ENCODE peak calls at places on chromosomes 12 and 14, in six cellular contexts. L is body of pancreas, S is AG04450, Y is choroid plexus epithelial cell, T is PC-3, E is lower leg skin. K is an unnamed sample.

GRCh38 chr12:126601184-126602170 is 1536.2 kb downstream of the AACS start:
- DNase-seq in E (no peak), Y (no peak), S (no peak), T (no peak), L (peak; percentile 56), K (no peak)

GRCh38 chr12:6362383-6362782 is 13.0 kb downstream of the SCNN1A start:
- DNase-seq in L (no peak), S (no peak), T (peak; percentile 19), Y (no peak), E (no peak), K (no peak)

GRCh38 chr12:104535383-104535782 is 78.6 kb downstream of the CHST11 start:
- DNase-seq in E (no peak), L (no peak), T (no peak), Y (peak; percentile 55), S (peak; percentile 16), K (no peak)

GRCh38 chr12:105910030-105910429 is 228.7 kb downstream of the NUAK1 start:
- DNase-seq in T (no peak), S (no peak), Y (no peak), E (no peak), L (no peak), K (peak; percentile 64)

GRCh38 chr12:77746108-77746507 is 84.6 kb upstream of the NAV3 start:
- DNase-seq in S (peak; percentile 29), L (no peak), E (no peak), T (no peak), Y (peak; percentile 74), K (peak; percentile 24)

GRCh38 chr12:127293507-127294310 is 973.3 kb upstream of the TMEM132C start:
- DNase-seq in E (peak; percentile 87), T (peak; percentile 93), Y (peak; percentile 75), L (peak; percentile 22), S (no peak), K (peak; percentile 81)

GRCh38 chr14:34766060-34766459 is 51.7 kb upstream of the CFL2 start:
- DNase-seq in S (no peak), T (peak; percentile 47), Y (peak; percentile 25), E (no peak), L (no peak), K (no peak)

GRCh38 chr14:90193925-90194324 is 62.4 kb upstream of the PSMC1 start:
- DNase-seq in S (no peak), T (no peak), E (no peak), Y (peak; percentile 2), L (no peak), K (no peak)

GRCh38 chr12:57224973-57225679 is 4.4 kb upstream of the SHMT2 start:
- DNase-seq in E (no peak), Y (no peak), T (no peak), S (no peak), L (peak; percentile 48), K (peak; percentile 40)

GRCh38 chr12:49131973-49132461 is 822 bp upstream of the TUBA1B start:
- DNase-seq in E (no peak), S (no peak), Y (peak; percentile 56), L (no peak), T (peak; percentile 49), K (peak; percentile 28)

GRCh38 chr12:56593909-56594621 is 36.1 kb downstream of the BAZ2A start:
- DNase-seq in L (peak; percentile 43), Y (peak; percentile 88), T (peak; percentile 78), S (peak; percentile 55), E (no peak), K (peak; percentile 61)

GRCh38 chr12:59056931-59057330 is 136.6 kb upstream of the LRIG3 start:
- DNase-seq in E (no peak), T (no peak), Y (peak; percentile 36), S (no peak), L (no peak), K (peak; percentile 53)

GRCh38 chr14:99261916-99262787 is 9.8 kb downstream of the BCL11B start:
- DNase-seq in S (no peak), L (no peak), Y (no peak), T (no peak), E (no peak), K (peak; percentile 57)

GRCh38 chr12:54991161-54991991 is 6.8 kb upstream of the TESPA1 start:
- DNase-seq in Y (peak; percentile 7), L (no peak), S (no peak), E (no peak), T (no peak), K (no peak)

GRCh38 chr14:32077081-32078029 is at the start of gene ARHGAP5:
- DNase-seq in E (peak; percentile 90), S (no peak), L (peak; percentile 53), Y (peak; percentile 47), T (no peak), K (no peak)

GRCh38 chr14:99545574-99545973 is 58.4 kb downstream of the CCDC85C start:
- DNase-seq in L (no peak), T (no peak), S (no peak), E (no peak), Y (no peak), K (no peak)

GRCh38 chr12:107545737-107546363 is 139.7 kb upstream of the PWP1 start:
- DNase-seq in L (no peak), S (peak; percentile 20), Y (peak; percentile 43), E (no peak), T (no peak), K (no peak)

GRCh38 chr12:88644946-88645702 is 64.9 kb upstream of the KITLG start:
- DNase-seq in L (no peak), S (no peak), E (no peak), Y (no peak), T (no peak), K (peak; percentile 7)

GRCh38 chr14:58662759-58663158 is 25.0 kb downstream of the DACT1 start:
- DNase-seq in E (no peak), S (no peak), L (no peak), Y (no peak), T (no peak), K (no peak)

GRCh38 chr12:18752280-18752920 is 14.5 kb downstream of the CAPZA3 start:
- DNase-seq in Y (peak; percentile 88), L (no peak), T (peak; percentile 43), S (peak; percentile 64), E (no peak), K (peak; percentile 11)

GRCh38 chr12:18754118-18754707 is 16.3 kb downstream of the CAPZA3 start:
- DNase-seq in Y (no peak), S (no peak), E (no peak), L (no peak), T (no peak), K (no peak)

GRCh38 chr12:18752947-18753346 is 15.0 kb downstream of the CAPZA3 start:
- DNase-seq in E (no peak), Y (no peak), S (no peak), T (no peak), L (no peak), K (no peak)

GRCh38 chr12:18751866-18752265 is 13.9 kb downstream of the CAPZA3 start:
- DNase-seq in L (no peak), E (no peak), Y (no peak), T (no peak), S (no peak), K (no peak)

GRCh38 chr12:18753481-18754117 is 15.7 kb downstream of the CAPZA3 start:
- DNase-seq in S (no peak), T (no peak), Y (peak; percentile 37), L (no peak), E (no peak), K (no peak)
- H3K4me3 ChIP-seq in S (no peak overlapping the region), T (no peak overlapping the region), Y (no peak overlapping the region), L (no peak overlapping the region), E (no peak overlapping the region), K (no peak overlapping the region)

GRCh38 chr12:116435984-116436383 is 123.2 kb upstream of the MAP1LC3B2 start:
- DNase-seq in Y (no peak), E (no peak), L (no peak), S (no peak), T (no peak), K (no peak)
- H3K4me3 ChIP-seq in Y (no peak overlapping the region), E (no peak overlapping the region), L (no peak overlapping the region), S (no peak overlapping the region), T (no peak overlapping the region), K (no peak overlapping the region)

GRCh38 chr12:3099146-3099545 is 22.0 kb downstream of the TSPAN9 start:
- DNase-seq in L (no peak), Y (no peak), T (no peak), E (no peak), S (no peak), K (no peak)

GRCh38 chr12:3101309-3102022 is 24.3 kb downstream of the TSPAN9 start:
- DNase-seq in T (peak; percentile 60), Y (peak; percentile 36), S (no peak), L (no peak), E (no peak), K (peak; percentile 61)

GRCh38 chr12:3097836-3098235 is 20.7 kb downstream of the TSPAN9 start:
- DNase-seq in Y (no peak), L (no peak), T (no peak), E (no peak), S (no peak), K (no peak)

GRCh38 chr12:3098436-3098835 is 21.3 kb downstream of the TSPAN9 start:
- DNase-seq in Y (no peak), S (no peak), E (no peak), T (no peak), L (no peak), K (no peak)

GRCh38 chr12:3097186-3097804 is 20.1 kb downstream of the TSPAN9 start:
- DNase-seq in E (peak; percentile 86), T (no peak), L (peak; percentile 75), Y (peak; percentile 90), S (no peak), K (no peak)
- H3K4me3 ChIP-seq in E (no peak overlapping the region), T (no peak overlapping the region), L (no peak overlapping the region), Y (peak overlapping the region; percentile 6), S (peak overlapping the region; percentile 4), K (no peak overlapping the region)

GRCh38 chr12:131025939-131026702 is 72.4 kb downstream of the ADGRD1 start:
- DNase-seq in E (no peak), T (no peak), L (no peak), Y (no peak), S (no peak), K (no peak)

GRCh38 chr12:131030472-131031328 is 77.0 kb downstream of the ADGRD1 start:
- DNase-seq in S (no peak), L (no peak), E (no peak), Y (no peak), T (no peak), K (no peak)

GRCh38 chr12:131025234-131025633 is 71.5 kb downstream of the ADGRD1 start:
- DNase-seq in T (no peak), L (no peak), S (no peak), Y (no peak), E (no peak), K (no peak)

GRCh38 chr12:131027876-131028586 is 74.3 kb downstream of the ADGRD1 start:
- DNase-seq in S (no peak), Y (no peak), E (no peak), L (no peak), T (no peak), K (no peak)

DNA sequence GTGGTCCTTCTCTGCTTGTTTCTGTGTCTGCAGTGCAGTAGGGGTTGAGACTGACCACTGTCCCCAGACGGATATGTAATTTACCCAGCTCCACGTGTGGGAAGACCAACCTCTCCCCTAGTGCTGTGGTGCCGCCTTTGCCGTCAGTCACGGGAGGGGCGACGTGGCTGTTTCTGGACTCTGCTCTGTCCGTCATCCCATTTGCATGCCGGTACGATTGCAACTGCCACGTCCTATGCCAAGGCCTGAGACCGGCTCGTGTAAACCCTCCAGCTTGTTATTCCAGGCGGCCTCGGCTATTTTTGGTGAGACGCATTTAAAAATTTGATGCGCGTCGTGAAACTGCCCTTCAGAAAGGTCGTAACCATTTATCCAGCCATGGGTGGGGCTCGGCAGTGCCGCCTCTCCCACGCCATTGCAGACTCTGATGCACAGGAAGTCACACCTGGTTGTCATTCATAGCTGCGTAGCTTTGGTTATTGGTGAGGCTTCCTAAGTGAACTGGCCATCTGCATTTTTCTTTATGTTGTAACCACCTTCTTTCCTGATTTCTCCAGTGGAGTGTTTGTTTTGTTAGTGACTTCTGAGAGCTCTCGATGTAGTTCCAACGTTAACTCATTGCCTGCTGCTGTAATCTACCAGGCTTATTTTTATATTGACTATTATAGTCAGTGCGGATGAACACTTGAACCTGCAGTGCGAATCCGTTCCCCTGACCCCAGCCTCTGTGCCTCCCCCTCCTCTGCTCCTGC is 75.1 kb downstream of the ADGRD1 start:
- DNase-seq in L (no peak), Y (no peak), T (no peak), E (no peak), S (no peak), K (no peak)
- H3K4me3 ChIP-seq in L (no peak overlapping the region), Y (no peak overlapping the region), T (no peak overlapping the region), E (no peak overlapping the region), S (no peak overlapping the region), K (no peak overlapping the region)

K was measured in epithelial cell of esophagus.